ENCODE peak calls at places on chromosomes 12 and 14, in five cellular contexts. U, J, N, X and E are unnamed samples.

GRCh38 chr12:93015970-93016751 is 87.1 kb upstream of the EEA1 start:
- DNase-seq in U (peak; percentile 40), J (no peak), N (no peak), X (no peak), E (peak; percentile 70)

GRCh38 chr14:65164068-65164824 is 61.9 kb upstream of the MAX start:
- DNase-seq in U (no peak), J (no peak), N (peak; percentile 79), X (peak; percentile 52), E (peak; percentile 32)

GRCh38 chr14:68676511-68676943 is 116.3 kb downstream of the ZFP36L1 start:
- DNase-seq in U (peak; percentile 53), J (no peak), N (peak; percentile 48), X (no peak), E (peak; percentile 76)

GRCh38 chr14:32013083-32013482 is 64.0 kb upstream of the ARHGAP5 start:
- DNase-seq in U (no peak), J (no peak), N (no peak), X (no peak), E (no peak)

GRCh38 chr12:112901271-112901670 is 5.5 kb upstream of the OAS1 start:
- DNase-seq in U (peak; percentile 49), J (no peak), N (no peak), X (no peak), E (no peak)

GRCh38 chr12:112107728-112108447 is 695 bp downstream of the NAA25 start:
- DNase-seq in U (no peak), J (no peak), N (peak; percentile 51), X (no peak), E (no peak)

GRCh38 chr14:21072102-21072501 is 2.0 kb downstream of the ARHGEF40 start:
- DNase-seq in U (no peak), J (no peak), N (no peak), X (peak; percentile 86), E (no peak)

GRCh38 chr12:132236129-132236929 is 92.1 kb downstream of the NOC4L start:
- DNase-seq in U (no peak), J (no peak), N (no peak), X (no peak), E (no peak)

GRCh38 chr12:27861428-27862167 is 81.6 kb upstream of the MANSC4 start:
- DNase-seq in U (peak; percentile 51), J (no peak), N (peak; percentile 78), X (peak; percentile 40), E (no peak)

GRCh38 chr14:23572841-23573240 is 5.2 kb upstream of the AP1G2 start:
- DNase-seq in U (no peak), J (no peak), N (no peak), X (no peak), E (no peak)

GRCh38 chr12:108253540-108253939 is 85.6 kb downstream of the CMKLR1 start:
- DNase-seq in U (no peak), J (no peak), N (no peak), X (no peak), E (no peak)
- H3K4me3 ChIP-seq in U (no peak overlapping the region), J (no peak overlapping the region), N (no peak overlapping the region), X (no peak overlapping the region), E (no peak overlapping the region)

DNA sequence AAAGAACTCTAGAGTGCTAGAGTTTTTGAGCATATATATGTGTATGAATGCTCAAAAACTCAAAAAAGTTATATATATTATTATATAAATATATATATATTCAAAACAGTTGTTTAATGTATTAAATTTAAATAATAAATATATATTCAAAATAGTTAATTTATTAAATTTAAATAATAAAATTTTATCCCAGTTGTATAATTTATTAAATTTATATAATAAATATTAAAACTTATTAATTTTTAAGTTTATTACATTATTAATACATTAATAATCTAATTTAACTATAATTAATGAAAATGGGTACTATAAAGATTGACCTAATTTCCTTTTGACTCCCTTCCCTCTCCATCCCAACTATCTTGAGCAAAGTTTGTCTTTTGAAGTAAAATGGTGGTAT is 97.8 kb downstream of the RERG start:
- DNase-seq in U (no peak), J (no peak), N (no peak), X (no peak), E (no peak)
- TF ChIP-seq CTCF in U (no peak), J (no peak), N (no peak), X (no peak), E (no peak)

GRCh38 chr14:55599250-55599879 is 19.4 kb downstream of the KTN1 start:
- DNase-seq in U (peak; percentile 54), J (no peak), N (no peak), X (no peak), E (no peak)
- H3K4me3 ChIP-seq in U (no peak overlapping the region), J (no peak overlapping the region), N (no peak overlapping the region), X (no peak overlapping the region), E (no peak overlapping the region)

GRCh38 chr12:6753772-6754356 is 923 bp upstream of the MLF2 start:
- DNase-seq in U (no peak), J (no peak), N (no peak), X (no peak), E (no peak)
- TF ChIP-seq CTCF in U (no peak), J (no peak), N (peak; percentile 97), X (peak; percentile 93), E (no peak)

GRCh38 chr12:779745-780734 is 27.7 kb downstream of the WNK1 start:
- DNase-seq in U (no peak), J (peak; percentile 66), N (no peak), X (peak; percentile 89), E (no peak)
- H3K4me3 ChIP-seq in U (no peak overlapping the region), J (peak overlapping the region; percentile 12), N (no peak overlapping the region), X (peak overlapping the region; percentile 25), E (no peak overlapping the region)

GRCh38 chr14:92455231-92455630 is 58.4 kb upstream of the RIN3 start:
- DNase-seq in U (no peak), J (no peak), N (no peak), X (no peak), E (no peak)

GRCh38 chr14:92458959-92459478 is 54.6 kb upstream of the RIN3 start:
- DNase-seq in U (no peak), J (no peak), N (no peak), X (no peak), E (no peak)

GRCh38 chr14:92458136-92458958 is 55.2 kb upstream of the RIN3 start:
- DNase-seq in U (no peak), J (no peak), N (no peak), X (no peak), E (no peak)

GRCh38 chr14:92456215-92457017 is 57.2 kb upstream of the RIN3 start:
- DNase-seq in U (peak; percentile 31), J (peak; percentile 14), N (peak; percentile 57), X (peak; percentile 76), E (peak; percentile 35)

DNA sequence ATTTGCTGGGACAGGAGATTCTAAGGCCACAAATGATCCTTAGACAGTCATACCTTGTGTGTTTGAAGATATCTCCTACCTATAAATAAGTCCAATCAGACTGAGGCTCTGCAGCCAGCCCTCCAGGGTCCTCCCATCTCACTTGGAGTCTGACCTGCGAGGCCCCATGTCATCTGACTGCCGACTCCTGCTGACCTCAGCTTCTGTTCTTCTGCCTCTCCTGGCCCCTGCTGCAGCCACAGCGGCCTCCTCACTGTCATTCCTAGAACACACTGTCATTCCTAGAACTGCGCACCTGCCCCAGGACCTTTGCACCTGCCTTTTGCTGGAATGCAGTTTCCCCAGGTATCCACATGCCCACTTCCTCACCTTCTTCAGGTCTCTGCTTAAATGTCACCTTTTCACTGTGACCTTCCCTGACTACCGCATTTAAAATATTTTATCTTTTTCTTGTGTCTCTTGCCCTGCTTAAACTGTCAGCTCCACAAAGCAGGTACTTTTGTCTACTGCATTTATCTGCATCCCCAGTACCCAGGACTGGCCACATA is 56.5 kb upstream of the RIN3 start:
- DNase-seq in U (no peak), J (no peak), N (no peak), X (no peak), E (no peak)
- TF ChIP-seq CTCF in U (no peak), J (no peak), N (peak; percentile 8), X (no peak), E (no peak)

GRCh38 chr14:99203080-99203479 is 68.9 kb downstream of the BCL11B start:
- DNase-seq in U (no peak), J (no peak), N (no peak), X (no peak), E (no peak)

GRCh38 chr14:99207456-99207855 is 64.5 kb downstream of the BCL11B start:
- DNase-seq in U (no peak), J (no peak), N (no peak), X (no peak), E (no peak)

GRCh38 chr14:99203801-99204200 is 68.2 kb downstream of the BCL11B start:
- DNase-seq in U (no peak), J (no peak), N (no peak), X (no peak), E (no peak)

GRCh38 chr14:99205086-99205688 is 66.8 kb downstream of the BCL11B start:
- DNase-seq in U (no peak), J (no peak), N (no peak), X (no peak), E (no peak)

DNA sequence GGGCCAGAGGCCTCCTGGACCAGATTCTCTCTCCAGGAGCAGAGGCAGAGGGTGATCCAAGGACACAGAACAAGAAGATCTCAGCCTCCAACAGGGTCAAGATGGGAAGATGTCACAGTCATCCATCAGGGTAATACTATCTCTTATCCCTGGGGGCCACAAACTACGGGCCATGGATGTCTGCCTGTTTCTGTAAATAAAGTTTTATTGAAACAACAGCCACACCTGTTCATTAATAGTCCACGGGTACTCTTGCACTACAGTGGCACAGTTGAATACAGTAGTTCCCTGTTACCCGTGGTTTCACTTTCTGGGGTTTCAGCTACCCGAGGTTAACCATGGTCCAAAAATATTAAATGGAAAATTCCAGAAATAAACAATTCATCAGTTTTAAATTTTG is 65.9 kb downstream of the BCL11B start:
- DNase-seq in U (no peak), J (no peak), N (no peak), X (no peak), E (no peak)
- H3K4me3 ChIP-seq in U (no peak overlapping the region), J (no peak overlapping the region), N (no peak overlapping the region), X (no peak overlapping the region), E (no peak overlapping the region)

GRCh38 chr12:24778486-24779304 is 170.2 kb downstream of the BCAT1 start:
- DNase-seq in U (no peak), J (no peak), N (peak; percentile 52), X (peak; percentile 41), E (no peak)
- TF ChIP-seq CTCF in U (no peak), J (peak; percentile 33), N (peak; percentile 72), X (peak; percentile 56), E (no peak)

DNA sequence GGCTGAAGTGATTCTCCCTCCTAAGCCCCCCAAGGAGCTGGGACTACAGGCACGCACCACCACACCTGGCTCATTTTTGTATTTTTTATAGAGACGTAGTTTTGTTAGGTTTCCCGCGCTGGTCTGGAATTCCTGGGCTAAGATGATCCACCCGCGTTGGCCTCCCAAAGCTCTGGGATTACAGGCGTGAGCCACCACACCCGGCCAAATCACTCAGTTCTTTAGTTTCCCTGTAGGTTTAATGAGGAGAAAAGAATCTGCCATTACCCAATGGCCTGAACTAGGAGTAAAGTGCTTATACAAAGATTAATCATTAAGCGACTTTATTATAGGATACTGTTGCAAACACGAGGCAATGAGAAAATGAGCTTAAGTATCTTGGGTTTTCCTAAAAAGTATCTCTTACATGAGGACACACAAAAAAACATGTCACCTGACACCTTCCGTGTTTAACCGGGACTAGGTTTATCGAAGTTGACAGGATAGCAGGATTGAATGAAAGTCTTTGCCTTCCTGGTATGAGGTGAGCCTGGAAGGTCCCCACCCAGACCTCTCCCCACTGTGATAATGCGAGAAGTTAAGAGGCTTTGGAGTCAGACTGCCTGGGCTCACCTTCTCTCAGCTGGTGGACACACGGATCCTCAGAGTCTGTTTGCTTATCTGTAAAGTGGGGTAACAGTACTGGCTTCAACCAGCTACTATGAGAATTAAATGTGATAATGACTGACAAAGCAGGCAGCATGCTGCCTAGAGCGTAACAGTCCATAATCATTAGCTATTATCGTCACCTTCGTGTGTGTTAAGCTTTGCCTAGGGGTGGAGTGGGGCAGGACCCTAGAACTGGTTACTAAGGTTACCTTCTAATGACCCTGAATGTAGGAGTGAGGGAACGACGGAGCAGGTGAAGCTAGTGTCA is 133.6 kb upstream of the KRAS start:
- DNase-seq in U (no peak), J (no peak), N (no peak), X (no peak), E (no peak)
- H3K4me3 ChIP-seq in U (peak overlapping the region; percentile 52), J (peak overlapping the region; percentile 76), N (peak overlapping the region; percentile 77), X (peak overlapping the region; percentile 87), E (no peak overlapping the region)